ENCODE peak calls at places on chromosomes 3 and 15, in nine cellular contexts. X is H9; P is iPS-NIHi11; R is GDM1; A is mucosa of gallbladder; S is B cell; H is stimulated activated CD4-positive, alpha-beta T cell treated with anti-CD3 and anti-CD28 coated beads, Interleukin-2, amount 100 ng/mL, for 24 hours; W is NCI-H69; Y is KBM-7. G is an unnamed sample.

GRCh38 chr3:79953591-79954105 is 185.8 kb upstream of the ROBO1 start:
- DNase-seq in X (no peak), P (no peak), R (no peak), A (no peak), S (no peak), H (no peak), W (peak), Y (no peak), G (no peak)

GRCh38 chr15:64883997-64884511 is 27.6 kb upstream of the ANKDD1A start:
- DNase-seq in X (peak), P (no peak), R (no peak), A (peak), S (peak), H (peak), W (peak), Y (peak), G (peak)

GRCh38 chr3:55587476-55587875 is 100.4 kb upstream of the WNT5A start:
- DNase-seq in X (no peak), P (no peak), R (no peak), A (no peak), S (no peak), H (no peak), W (no peak), Y (no peak), G (no peak)

GRCh38 chr3:124149081-124149480 is 157.2 kb upstream of the ROPN1 start:
- DNase-seq in X (no peak), P (no peak), R (no peak), A (no peak), S (no peak), H (no peak), W (no peak), Y (no peak), G (no peak)

GRCh38 chr15:62572797-62573196 is 407.7 kb upstream of the C2CD4B start:
- DNase-seq in X (peak), P (peak), R (no peak), A (no peak), S (no peak), H (no peak), W (no peak), Y (no peak), G (no peak)

GRCh38 chr3:42908675-42909074 is 2.7 kb downstream of the ZNF662 start:
- DNase-seq in X (no peak), P (no peak), R (no peak), A (no peak), S (no peak), H (no peak), W (no peak), Y (no peak), G (no peak)

GRCh38 chr3:110815008-110815583 is 256.5 kb upstream of the NECTIN3 start:
- DNase-seq in X (no peak), P (no peak), R (no peak), A (no peak), S (no peak), H (no peak), W (no peak), Y (no peak), G (no peak)

GRCh38 chr3:146655333-146655996 is 50.3 kb upstream of the PLSCR5 start:
- DNase-seq in X (no peak), P (no peak), R (no peak), A (no peak), S (no peak), H (no peak), W (no peak), Y (no peak), G (no peak)

GRCh38 chr3:149378420-149379388 is 1.3 kb upstream of the TM4SF1 start:
- DNase-seq in X (no peak), P (no peak), R (no peak), A (no peak), S (no peak), H (no peak), W (peak), Y (no peak), G (no peak)

GRCh38 chr3:178551916-178552321 is 15.7 kb downstream of the KCNMB2 start:
- DNase-seq in X (no peak), P (no peak), R (no peak), A (peak), S (no peak), H (no peak), W (peak), Y (peak), G (no peak)

GRCh38 chr15:67135494-67135893 is 70.1 kb downstream of the SMAD3 start:
- DNase-seq in X (no peak), P (no peak), R (no peak), A (peak), S (no peak), H (no peak), W (no peak), Y (no peak), G (no peak)

GRCh38 chr3:57877116-57877515 is 121.0 kb downstream of the SLMAP start:
- DNase-seq in X (no peak), P (no peak), R (no peak), A (no peak), S (no peak), H (no peak), W (no peak), Y (no peak), G (no peak)

GRCh38 chr3:185308126-185308754 is 54.4 kb upstream of the EHHADH start:
- DNase-seq in X (peak), P (peak), R (peak), A (peak), S (no peak), H (peak), W (peak), Y (peak), G (no peak)

GRCh38 chr15:23877502-23878412 is 190.7 kb upstream of the NDN start:
- DNase-seq in X (peak), P (peak), R (no peak), A (peak), S (no peak), H (peak), W (peak), Y (no peak), G (no peak)

GRCh38 chr3:66588340-66588847 is 87.6 kb upstream of the LRIG1 start:
- DNase-seq in X (no peak), P (no peak), R (no peak), A (no peak), S (no peak), H (no peak), W (no peak), Y (no peak), G (no peak)

GRCh38 chr3:54746722-54747121 is 181.1 kb downstream of the LRTM1 start:
- DNase-seq in X (no peak), P (no peak), R (no peak), A (no peak), S (no peak), H (no peak), W (no peak), Y (no peak), G (no peak)

GRCh38 chr3:177196473-177197040 is 725 bp downstream of the TBL1XR1 start:
- DNase-seq in X (no peak), P (peak), R (peak), A (peak), S (no peak), H (peak), W (peak), Y (peak), G (peak)

GRCh38 chr15:48062476-48062875 is 58.3 kb upstream of the SLC24A5 start:
- DNase-seq in X (no peak), P (no peak), R (no peak), A (no peak), S (no peak), H (no peak), W (peak), Y (no peak), G (no peak)

GRCh38 chr15:67946701-67947100 is 106.9 kb upstream of the RNU6-1 start:
- DNase-seq in X (no peak), P (no peak), R (no peak), A (no peak), S (no peak), H (no peak), W (no peak), Y (peak), G (no peak)

G was measured in CD8-positive, alpha-beta memory T cell.